ENCODE peak calls at places on chromosomes 6 and 20, in five cellular contexts. L is activated CD4-positive, alpha-beta T cell treated with anti-CD3 and anti-CD28 coated beads for 1 hour; K is ACHN; J is hypothalamus; N is pons. Y is an unnamed sample.

GRCh38 chr20:62566771-62567170 is 75.5 kb upstream of the SLCO4A1 start:
- DNase-seq in J (no peak), L (no peak), N (no peak), K (no peak), Y (no peak)

GRCh38 chr6:71460933-71461332 is 172.3 kb downstream of the OGFRL1 start:
- DNase-seq in J (no peak), N (no peak), L (no peak), K (no peak), Y (no peak)

GRCh38 chr6:147204060-147204785 is at the start of gene STXBP5:
- DNase-seq in K (peak; percentile 54), J (no peak), L (peak; percentile 12), N (peak; percentile 41), Y (peak; percentile 51)

GRCh38 chr6:17871836-17872235 is 115.6 kb downstream of the KIF13A start:
- DNase-seq in K (no peak), N (no peak), L (no peak), J (no peak), Y (no peak)

GRCh38 chr6:88119769-88120168 is 46.4 kb downstream of the CNR1 start:
- DNase-seq in L (no peak), K (peak; percentile 15), J (no peak), N (no peak), Y (no peak)

GRCh38 chr20:47719625-47720024 is 65.7 kb downstream of the SULF2 start:
- DNase-seq in N (no peak), L (no peak), J (no peak), K (no peak), Y (no peak)

GRCh38 chr20:10216146-10216741 is 2.4 kb upstream of the SNAP25 start:
- DNase-seq in J (no peak), N (no peak), L (no peak), K (peak; percentile 37), Y (peak; percentile 31)

GRCh38 chr20:63553933-63554290 is at the start of gene FNDC11:
- DNase-seq in L (no peak), K (peak; percentile 58), N (no peak), J (no peak), Y (no peak)

GRCh38 chr20:1660263-1660662 is 2.7 kb upstream of the SIRPG start:
- DNase-seq in L (no peak), J (no peak), N (no peak), K (no peak), Y (no peak)

GRCh38 chr6:140344149-140344913 is 969.9 kb upstream of the CITED2 start:
- DNase-seq in L (no peak), J (no peak), N (no peak), K (no peak), Y (no peak)

GRCh38 chr6:168213121-168213524 is 106.5 kb downstream of the DACT2 start:
- DNase-seq in N (no peak), L (no peak), J (no peak), K (no peak), Y (no peak)

GRCh38 chr20:43752561-43753301 is 25.9 kb upstream of the GTSF1L start:
- DNase-seq in L (no peak), J (no peak), N (peak; percentile 19), K (peak; percentile 82), Y (no peak)

GRCh38 chr6:157912326-157912725 is 69.3 kb upstream of the SYNJ2 start:
- DNase-seq in L (no peak), N (peak; percentile 97), J (no peak), K (no peak), Y (peak; percentile 90)

GRCh38 chr6:134288538-134289203 is 29.2 kb downstream of the SGK1 start:
- DNase-seq in J (no peak), L (no peak), K (no peak), N (peak; percentile 82), Y (peak; percentile 43)

GRCh38 chr6:62391358-62391757 is 105.3 kb upstream of the KHDRBS2 start:
- DNase-seq in L (no peak), N (no peak), J (no peak), K (no peak), Y (no peak)

GRCh38 chr6:2744206-2744771 is 6.4 kb downstream of the MYLK4 start:
- DNase-seq in L (no peak), J (no peak), K (no peak), N (peak; percentile 84), Y (peak; percentile 70)

GRCh38 chr6:102474041-102474807 is 1080.7 kb downstream of the GRIK2 start:
- DNase-seq in N (no peak), L (no peak), J (no peak), K (no peak), Y (no peak)

GRCh38 chr6:13268914-13269532 is 59.3 kb downstream of the TBC1D7 start:
- DNase-seq in N (no peak), K (no peak), J (no peak), L (no peak), Y (no peak)

GRCh38 chr6:109925060-109925459 is 53.1 kb upstream of the GPR6 start:
- DNase-seq in N (peak; percentile 2), J (no peak), L (no peak), K (no peak), Y (no peak)

GRCh38 chr6:170178561-170179477 is 112.1 kb downstream of the DLL1 start:
- DNase-seq in J (no peak), L (no peak), K (no peak), N (no peak), Y (no peak)

GRCh38 chr6:133132092-133132491 is 109.1 kb upstream of the EYA4 start:
- DNase-seq in J (no peak), L (no peak), K (no peak), N (no peak), Y (no peak)

GRCh38 chr20:5463007-5463686 is 146.4 kb upstream of the PROKR2 start:
- DNase-seq in J (no peak), K (no peak), N (no peak), L (no peak), Y (no peak)

GRCh38 chr6:34928220-34928619 is 39.2 kb downstream of the ANKS1A start:
- DNase-seq in L (no peak), K (no peak), N (no peak), J (no peak), Y (no peak)

GRCh38 chr6:12132351-12133222 is 120.5 kb downstream of the HIVEP1 start:
- DNase-seq in J (no peak), K (no peak), N (no peak), L (no peak), Y (no peak)

GRCh38 chr20:51447097-51447764 is 95.3 kb downstream of the NFATC2 start:
- DNase-seq in K (peak; percentile 89), J (peak; percentile 8), L (no peak), N (no peak), Y (no peak)

GRCh38 chr6:28543671-28544131 is 18.0 kb downstream of the GPX5 start:
- DNase-seq in N (no peak), L (peak; percentile 21), J (no peak), K (no peak), Y (no peak)

GRCh38 chr6:161079566-161080262 is 88.1 kb downstream of the MAP3K4 start:
- DNase-seq in J (no peak), L (peak; percentile 15), N (no peak), K (no peak), Y (no peak)

GRCh38 chr6:166262738-166263515 is 45.3 kb downstream of the PRR18 start:
- DNase-seq in L (no peak), K (no peak), N (no peak), J (no peak), Y (no peak)